ENCODE peak calls at places on chromosomes 2 and 18, in four cellular contexts. F is K562, R is mesothelial cell of epicardium, L is AG09319. N is an unnamed sample.

GRCh38 chr18:23784811-23785245 is 95.6 kb downstream of the LAMA3 start:
- DNase-seq in L (peak; percentile 14), R (no peak), F (no peak), N (no peak)

GRCh38 chr18:58076052-58076451 is 32.0 kb downstream of the NEDD4L start:
- DNase-seq in F (no peak), R (no peak), L (peak; percentile 24), N (no peak)

GRCh38 chr2:128584296-128584900 is 265.7 kb upstream of the HS6ST1 start:
- DNase-seq in L (peak; percentile 79), R (no peak), F (no peak), N (no peak)

GRCh38 chr18:63476666-63477065 is at the start of gene SERPINB5:
- DNase-seq in R (no peak), L (no peak), F (no peak), N (no peak)

GRCh38 chr18:5630057-5630765 is 86.4 kb upstream of the EPB41L3 start:
- DNase-seq in L (no peak), R (peak; percentile 69), F (peak; percentile 26), N (peak; percentile 40)

GRCh38 chr18:54147439-54147838 is 77.0 kb downstream of the MBD2 start:
- DNase-seq in L (no peak), R (no peak), F (no peak), N (no peak)

GRCh38 chr2:207230261-207231105 is 64.7 kb upstream of the KLF7 start:
- DNase-seq in F (peak; percentile 58), R (no peak), L (no peak), N (no peak)

GRCh38 chr18:39062426-39062825 is 1496.8 kb upstream of the CELF4 start:
- DNase-seq in R (no peak), L (no peak), F (no peak), N (no peak)

GRCh38 chr2:132255714-132256113 is 94.0 kb upstream of the ANKRD30BL start:
- DNase-seq in F (peak; percentile 1), L (no peak), R (no peak), N (no peak)

GRCh38 chr18:58581265-58581664 is 47.6 kb downstream of the ALPK2 start:
- DNase-seq in R (no peak), L (peak; percentile 70), F (no peak), N (no peak)

GRCh38 chr2:26696352-26696816 is 3.9 kb downstream of the KCNK3 start:
- DNase-seq in L (no peak), R (no peak), F (no peak), N (no peak)

GRCh38 chr2:223995569-223995968 is 38.3 kb downstream of the MRPL44 start:
- DNase-seq in F (no peak), L (peak; percentile 12), R (no peak), N (no peak)

GRCh38 chr2:173750332-173750731 is 214.8 kb downstream of the SP3 start:
- DNase-seq in F (no peak), R (no peak), L (no peak), N (no peak)

GRCh38 chr2:37570773-37571570 is 100.5 kb downstream of the CDC42EP3 start:
- DNase-seq in L (no peak), R (no peak), F (no peak), N (no peak)

GRCh38 chr2:205024822-205025518 is 479.7 kb downstream of the PARD3B start:
- DNase-seq in R (no peak), L (peak; percentile 69), F (peak; percentile 46), N (peak; percentile 38)

GRCh38 chr2:239609162-239609561 is 208.3 kb upstream of the HDAC4 start:
- DNase-seq in F (no peak), L (no peak), R (no peak), N (no peak)

GRCh38 chr2:108594132-108594981 is 60.1 kb downstream of the LIMS1 start:
- DNase-seq in F (no peak), L (no peak), R (no peak), N (no peak)

GRCh38 chr2:107648781-107649413 is 177.8 kb upstream of the RGPD4 start:
- DNase-seq in L (no peak), F (no peak), R (no peak), N (no peak)

GRCh38 chr2:136019304-136019703 is 33.9 kb upstream of the DARS1 start:
- DNase-seq in F (no peak), R (no peak), L (no peak), N (no peak)

GRCh38 chr2:2222931-2223330 is 108.1 kb downstream of the MYT1L start:
- DNase-seq in F (no peak), R (no peak), L (no peak), N (no peak)

GRCh38 chr2:25831744-25832449 is 46.4 kb downstream of the ASXL2 start:
- DNase-seq in L (no peak), R (no peak), F (no peak), N (no peak)

GRCh38 chr2:45484965-45485364 is 126.1 kb downstream of the SRBD1 start:
- DNase-seq in F (no peak), R (no peak), L (no peak), N (no peak)

DNA sequence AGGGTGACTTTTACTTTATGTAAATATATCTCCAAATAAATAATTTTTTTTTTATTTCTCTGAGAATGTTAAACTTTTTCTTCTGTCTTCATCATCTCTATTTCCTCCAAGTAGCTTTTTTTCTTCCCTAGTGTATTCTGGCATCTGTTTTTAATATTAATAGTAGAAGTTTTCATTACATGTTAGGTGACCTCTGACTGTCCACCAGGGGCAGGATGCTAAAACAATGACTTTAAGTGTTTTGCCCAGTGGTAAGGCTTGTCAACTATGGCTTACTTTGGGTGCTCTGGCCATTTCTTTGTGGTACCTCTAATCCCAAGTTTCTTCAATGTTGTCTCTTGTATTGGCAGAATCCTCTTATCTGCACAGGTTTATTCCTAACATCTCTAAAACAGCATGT is 127.1 kb downstream of the SRBD1 start:
- DNase-seq in R (no peak), L (no peak), F (no peak), N (no peak)
- TF ChIP-seq CTCF in R (no peak), L (peak; percentile 30), F (peak; percentile 21), N (no peak)

GRCh38 chr2:106085441-106085911 is 108.6 kb downstream of the UXS1 start:
- DNase-seq in L (no peak), F (no peak), R (no peak), N (no peak)
- TF ChIP-seq CTCF in L (peak; percentile 37), F (peak; percentile 54), R (no peak), N (no peak)

GRCh38 chr2:96267159-96267971 is 1.3 kb downstream of the CIAO1 start:
- DNase-seq in R (no peak), F (peak; percentile 52), L (no peak), N (no peak)

GRCh38 chr2:96274355-96275056 is 8.5 kb downstream of the CIAO1 start:
- DNase-seq in F (no peak), R (no peak), L (no peak), N (no peak)

GRCh38 chr2:96276787-96277499 is 10.9 kb downstream of the CIAO1 start:
- DNase-seq in F (no peak), R (no peak), L (no peak), N (no peak)

GRCh38 chr2:96273763-96274162 is 7.7 kb downstream of the CIAO1 start:
- DNase-seq in F (no peak), L (no peak), R (no peak), N (no peak)

DNA sequence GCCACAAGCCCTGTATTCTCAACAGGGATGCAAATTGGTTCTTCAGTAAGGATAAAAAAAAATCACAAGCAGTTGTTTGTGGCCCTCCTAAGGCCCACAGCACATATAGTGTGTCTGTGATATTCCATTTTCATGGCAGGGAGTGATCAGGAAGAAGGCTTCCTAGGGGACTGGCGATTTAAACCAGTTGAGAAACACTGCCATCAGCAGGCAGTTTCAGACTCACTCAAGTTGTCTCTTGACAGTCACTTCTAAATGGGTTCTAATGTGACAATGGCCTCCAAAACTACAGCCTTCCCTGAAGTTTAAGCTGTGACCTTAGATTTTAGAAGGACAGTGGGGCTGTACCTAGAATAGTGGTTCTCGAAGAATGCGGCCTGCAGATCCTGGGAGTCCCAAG is 6.0 kb downstream of the CIAO1 start:
- DNase-seq in R (no peak), F (no peak), L (no peak), N (no peak)
- TF ChIP-seq CTCF in R (no peak), F (no peak), L (no peak), N (no peak)

DNA sequence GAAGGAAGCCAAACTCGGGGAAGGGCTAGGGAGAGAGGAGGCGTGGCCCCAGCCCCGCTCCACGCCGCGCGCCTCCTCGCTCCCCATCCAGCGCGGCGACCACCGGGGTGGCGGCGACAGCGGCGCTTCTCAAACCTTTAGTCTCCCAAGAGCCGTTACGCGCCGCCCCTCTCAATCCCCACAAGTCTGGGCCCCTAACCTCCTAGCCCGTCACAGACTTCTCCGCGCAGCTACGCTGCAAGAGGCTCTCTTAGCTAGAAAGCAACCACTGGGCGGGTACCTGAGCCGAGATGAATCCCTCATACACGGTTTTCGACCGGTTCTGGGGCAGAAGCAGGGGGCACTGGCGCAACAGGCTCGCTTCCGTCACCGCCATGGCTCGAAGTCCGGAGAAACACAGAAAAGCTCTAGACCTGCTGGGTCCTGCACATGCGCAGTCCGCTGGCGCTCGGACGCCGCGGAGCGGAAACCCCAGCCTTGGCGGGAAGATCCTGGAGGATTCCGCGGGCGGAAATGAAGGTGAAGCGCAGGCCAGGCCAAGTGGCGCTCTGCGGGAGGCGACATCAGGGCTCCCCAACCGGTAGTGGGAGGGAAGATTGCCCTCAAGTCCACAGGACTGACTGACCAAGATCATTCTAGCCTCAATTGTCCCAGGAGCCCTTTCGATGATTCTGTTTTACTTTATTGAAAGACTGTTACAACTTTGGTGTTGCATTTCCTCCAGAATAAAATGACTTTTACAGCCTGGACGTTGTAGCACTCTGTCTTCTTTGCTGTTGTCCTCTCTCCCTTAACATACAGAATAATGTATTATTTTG is at the start of gene FANCL:
- DNase-seq in L (peak; percentile 53), R (peak; percentile 78), F (peak; percentile 89), N (peak; percentile 57)
- TF ChIP-seq CTCF in L (no peak), R (no peak), F (no peak), N (no peak)

DNA sequence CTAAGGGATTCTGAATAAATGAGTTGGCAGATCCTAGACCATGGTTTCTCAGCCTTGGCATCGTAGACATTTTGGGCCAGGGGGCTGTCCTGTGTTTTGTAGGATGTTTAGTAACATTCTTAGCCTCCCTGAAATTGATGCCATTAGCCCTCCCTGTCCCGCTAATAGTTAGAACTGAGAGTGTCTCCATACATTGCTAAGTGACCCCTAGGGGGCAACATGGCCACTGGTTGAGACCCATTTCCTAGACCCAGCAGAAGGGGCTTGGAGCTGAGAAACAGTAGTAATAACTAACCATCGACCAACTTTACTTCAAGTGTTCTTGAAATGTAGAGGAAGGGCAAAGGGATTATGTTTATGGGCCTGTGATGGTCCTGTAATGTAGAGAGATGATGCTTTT is 40.8 kb downstream of the KCMF1 start:
- DNase-seq in R (no peak), F (no peak), L (no peak), N (no peak)
- TF ChIP-seq CTCF in R (no peak), F (peak; percentile 64), L (no peak), N (no peak)

GRCh38 chr2:52611757-52612156 is 1155.8 kb upstream of the CHAC2 start:
- DNase-seq in F (no peak), R (no peak), L (no peak), N (no peak)

GRCh38 chr2:52608030-52608429 is 1159.6 kb upstream of the CHAC2 start:
- DNase-seq in L (no peak), F (no peak), R (no peak), N (no peak)

GRCh38 chr2:52613064-52613463 is 1154.5 kb upstream of the CHAC2 start:
- DNase-seq in F (no peak), R (no peak), L (no peak), N (no peak)
- TF ChIP-seq CTCF in F (no peak), R (no peak), L (no peak), N (no peak)

N was measured in omental fat pad.